ENCODE peak calls at places on chromosomes 3 and 15, in five cellular contexts. M is NCI-H2081, O is T-helper 1 cell, K is COR-L47, V is WTC11. R is an unnamed sample.

GRCh38 chr15:76328962-76329361 is 7.6 kb upstream of the ISL2 start:
- DNase-seq in M (no peak), O (no peak), K (no peak), V (no peak), R (no peak)

GRCh38 chr15:62824111-62824737 is 218.3 kb upstream of the TPM1 start:
- DNase-seq in M (no peak), O (no peak), K (no peak), V (no peak), R (no peak)

GRCh38 chr3:167350245-167350862 is 29.7 kb downstream of the ZBBX start:
- DNase-seq in M (peak; percentile 74), O (no peak), K (peak; percentile 16), V (no peak), R (peak; percentile 28)

GRCh38 chr3:165983284-165983683 is 146.1 kb upstream of the BCHE start:
- DNase-seq in M (no peak), O (no peak), K (no peak), V (no peak), R (no peak)

GRCh38 chr3:193734737-193735366 is 141.8 kb downstream of the OPA1 start:
- DNase-seq in M (no peak), O (no peak), K (no peak), V (no peak), R (no peak)

GRCh38 chr3:104779324-104779723 is 587.4 kb upstream of the ALCAM start:
- DNase-seq in M (no peak), O (no peak), K (no peak), V (no peak), R (no peak)

GRCh38 chr3:55489804-55490132 is 2.7 kb upstream of the WNT5A start:
- DNase-seq in M (no peak), O (no peak), K (no peak), V (peak; percentile 72), R (peak; percentile 68)

GRCh38 chr3:139745831-139746230 is 68.1 kb upstream of the NMNAT3 start:
- DNase-seq in M (no peak), O (no peak), K (no peak), V (no peak), R (peak; percentile 23)

GRCh38 chr3:64848822-64849221 is 161.0 kb upstream of the ADAMTS9 start:
- DNase-seq in M (no peak), O (no peak), K (no peak), V (no peak), R (no peak)

GRCh38 chr15:67188551-67189218 is 65.8 kb downstream of the AAGAB start:
- DNase-seq in M (no peak), O (no peak), K (no peak), V (no peak), R (peak; percentile 66)

GRCh38 chr3:140830391-140830790 is 111.2 kb upstream of the SLC25A36 start:
- DNase-seq in M (no peak), O (no peak), K (no peak), V (no peak), R (no peak)

GRCh38 chr3:20323307-20323927 is 137.4 kb upstream of the SGO1 start:
- DNase-seq in M (no peak), O (no peak), K (no peak), V (no peak), R (no peak)